ENCODE peak calls at places on chromosome 10, in nine cellular contexts. A is GM23338, J is GM23248, N is OCI-LY7, U is hepatocyte, P is SK-N-SH, D is neural progenitor cell, I is MM.1S, C is HCT116. Y is an unnamed sample.
A peak's percentile ranks its signal among the peaks of the same experiment; 100 is the strongest.

GRCh38 chr10:80464557-80465466 is 10.7 kb downstream of the TSPAN14 start:
- DNase-seq in A (peak; percentile 93), J (peak; percentile 63), N (peak; percentile 50), U (no peak), P (peak; percentile 47), D (peak; percentile 93), I (no peak), C (no peak), Y (no peak)

GRCh38 chr10:100982916-100983830 is 4.1 kb downstream of the MRPL43 start:
- DNase-seq in A (no peak), J (no peak), N (no peak), U (no peak), P (no peak), D (no peak), I (no peak), C (no peak), Y (no peak)

GRCh38 chr10:49272251-49273081 is 26.5 kb upstream of the C10orf71 start:
- DNase-seq in A (no peak), J (peak; percentile 87), N (no peak), U (no peak), P (no peak), D (no peak), I (no peak), C (no peak), Y (no peak)

GRCh38 chr10:123640016-123640535 is 26.1 kb upstream of the GPR26 start:
- DNase-seq in A (peak; percentile 66), J (peak; percentile 52), N (no peak), U (no peak), P (no peak), D (no peak), I (no peak), C (no peak), Y (peak; percentile 5)

GRCh38 chr10:58967551-58968418 is 208.7 kb upstream of the PHYHIPL start:
- DNase-seq in A (peak; percentile 89), J (no peak), N (no peak), U (peak; percentile 86), P (peak; percentile 58), D (peak; percentile 85), I (no peak), C (no peak), Y (no peak)

GRCh38 chr10:124722812-124723783 is 21.1 kb downstream of the FAM53B start:
- DNase-seq in A (no peak), J (peak; percentile 73), N (no peak), U (no peak), P (no peak), D (no peak), I (peak; percentile 85), C (no peak), Y (no peak)

GRCh38 chr10:102781089-102781920 is 37.6 kb downstream of the WBP1L start:
- DNase-seq in A (peak; percentile 52), J (no peak), N (no peak), U (peak; percentile 32), P (no peak), D (peak; percentile 38), I (peak; percentile 92), C (no peak), Y (no peak)

GRCh38 chr10:17989908-17990767 is 38.4 kb downstream of the SLC39A12 start:
- DNase-seq in A (no peak), J (peak; percentile 84), N (peak; percentile 25), U (no peak), P (no peak), D (no peak), I (no peak), C (peak; percentile 56), Y (peak; percentile 79)

GRCh38 chr10:27542812-27543211 is 38.7 kb downstream of the RAB18 start:
- DNase-seq in A (no peak), J (peak; percentile 75), N (no peak), U (peak; percentile 22), P (no peak), D (no peak), I (no peak), C (no peak), Y (no peak)

GRCh38 chr10:11823122-11823988 is at the start of gene PROSER2:
- DNase-seq in A (peak; percentile 67), J (peak; percentile 78), N (no peak), U (peak; percentile 86), P (peak; percentile 82), D (peak; percentile 73), I (no peak), C (peak; percentile 27), Y (peak; percentile 61)

GRCh38 chr10:103645141-103646054 is 151.9 kb downstream of the NEURL1 start:
- DNase-seq in A (no peak), J (peak; percentile 98), N (no peak), U (peak; percentile 61), P (no peak), D (no peak), I (no peak), C (no peak), Y (peak; percentile 8)

GRCh38 chr10:69303632-69304035 is 25.3 kb downstream of the HK1 start:
- DNase-seq in A (no peak), J (peak; percentile 57), N (no peak), U (no peak), P (no peak), D (no peak), I (no peak), C (no peak), Y (peak; percentile 84)

GRCh38 chr10:30812018-30812851 is 182.7 kb upstream of the LYZL2 start:
- DNase-seq in A (no peak), J (peak; percentile 90), N (no peak), U (peak; percentile 55), P (no peak), D (no peak), I (no peak), C (no peak), Y (no peak)

GRCh38 chr10:30810416-30810815 is 180.9 kb upstream of the LYZL2 start:
- DNase-seq in A (no peak), J (no peak), N (no peak), U (no peak), P (no peak), D (no peak), I (no peak), C (no peak), Y (no peak)

GRCh38 chr10:30813872-30814471 is 184.4 kb upstream of the LYZL2 start:
- DNase-seq in A (no peak), J (peak; percentile 90), N (no peak), U (peak; percentile 43), P (no peak), D (no peak), I (peak; percentile 89), C (no peak), Y (peak; percentile 58)

GRCh38 chr10:30816144-30816811 is 186.7 kb upstream of the LYZL2 start:
- DNase-seq in A (no peak), J (no peak), N (no peak), U (no peak), P (no peak), D (peak; percentile 28), I (no peak), C (no peak), Y (no peak)

DNA sequence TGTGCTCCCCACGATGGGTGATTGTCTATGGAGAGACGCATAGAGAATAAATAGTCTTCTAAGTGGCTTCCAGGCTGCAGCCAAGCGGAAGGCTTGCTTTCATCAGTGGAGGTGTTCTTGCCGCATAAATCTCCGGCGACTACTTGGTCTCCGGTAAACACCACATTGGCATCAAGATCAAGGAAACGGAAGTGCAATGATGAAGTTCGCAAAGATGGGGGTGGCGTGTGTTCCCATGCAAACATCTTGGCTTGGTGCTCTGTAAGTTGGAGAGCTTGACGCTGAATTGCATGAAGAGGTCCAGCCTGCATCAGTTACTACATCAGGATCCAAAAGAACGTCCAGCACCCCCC is 182.1 kb upstream of the LYZL2 start:
- DNase-seq in A (no peak), J (no peak), N (no peak), U (no peak), P (no peak), D (no peak), I (no peak), C (no peak), Y (no peak)
- H3K4me2 ChIP-seq in A (no peak overlapping the region), J (peak overlapping the region; percentile 50), N (no peak overlapping the region), U (no peak overlapping the region), P (no peak overlapping the region), D (no peak overlapping the region), I (no peak overlapping the region), C (no peak overlapping the region), Y (no peak overlapping the region)

DNA sequence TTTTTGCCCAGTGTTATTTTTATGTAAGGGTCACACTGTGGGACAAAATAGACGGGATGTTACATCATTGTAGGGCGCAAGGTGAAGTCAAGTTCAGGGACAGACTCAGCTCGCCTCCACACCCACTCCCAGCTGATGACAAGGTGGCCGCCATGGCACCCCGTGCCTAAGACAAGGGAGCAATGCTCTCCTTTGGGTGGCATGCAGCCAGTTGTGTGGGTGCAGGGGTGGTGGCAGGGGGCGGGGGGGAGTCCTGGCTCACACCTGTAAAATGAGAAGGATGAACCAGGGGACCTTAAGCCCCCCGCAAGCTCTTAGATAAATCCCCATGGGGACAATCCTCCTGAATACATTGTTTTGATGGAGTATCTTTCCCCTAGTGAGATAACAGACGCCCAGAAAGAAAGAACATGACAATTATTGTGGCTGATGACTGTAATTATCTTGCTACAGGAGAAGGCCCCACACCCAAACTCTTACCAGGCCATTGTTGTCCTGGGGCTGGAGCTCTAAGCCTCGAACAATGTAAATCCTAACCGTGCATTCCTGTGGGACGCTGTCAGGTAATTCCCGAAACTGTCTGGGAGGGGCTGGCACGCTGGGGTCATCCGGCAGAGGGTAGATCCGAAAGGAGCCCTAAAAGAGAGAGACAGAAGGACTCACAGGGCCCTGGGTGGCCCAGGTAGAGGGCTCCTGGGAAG is 148.7 kb downstream of the MYOF start:
- DNase-seq in A (peak; percentile 60), J (no peak), N (no peak), U (no peak), P (no peak), D (peak; percentile 69), I (no peak), C (no peak), Y (peak; percentile 62)
- H3K36me3 ChIP-seq in A (no peaks in the 10 kb centered on the region), J (peaks cover 92% of the 10 kb centered on the region), N (no peaks in the 10 kb centered on the region), U (no peaks in the 10 kb centered on the region), P (peaks cover 67% of the 10 kb centered on the region), D (no peaks in the 10 kb centered on the region), I (no peaks in the 10 kb centered on the region), C (peaks cover 71% of the 10 kb centered on the region), Y (peaks cover 77% of the 10 kb centered on the region)

GRCh38 chr10:133127291-133128125 is 32.5 kb upstream of the KNDC1 start:
- DNase-seq in A (peak; percentile 70), J (peak; percentile 50), N (peak; percentile 68), U (no peak), P (peak; percentile 79), D (no peak), I (no peak), C (peak; percentile 1), Y (peak; percentile 16)
- TF ChIP-seq EZH2phosphoT487 in A (no peak), J (no peak), N (no peak), U (no peak), P (no peak), D (no peak), I (no peak), C (no peak), Y (no peak)

DNA sequence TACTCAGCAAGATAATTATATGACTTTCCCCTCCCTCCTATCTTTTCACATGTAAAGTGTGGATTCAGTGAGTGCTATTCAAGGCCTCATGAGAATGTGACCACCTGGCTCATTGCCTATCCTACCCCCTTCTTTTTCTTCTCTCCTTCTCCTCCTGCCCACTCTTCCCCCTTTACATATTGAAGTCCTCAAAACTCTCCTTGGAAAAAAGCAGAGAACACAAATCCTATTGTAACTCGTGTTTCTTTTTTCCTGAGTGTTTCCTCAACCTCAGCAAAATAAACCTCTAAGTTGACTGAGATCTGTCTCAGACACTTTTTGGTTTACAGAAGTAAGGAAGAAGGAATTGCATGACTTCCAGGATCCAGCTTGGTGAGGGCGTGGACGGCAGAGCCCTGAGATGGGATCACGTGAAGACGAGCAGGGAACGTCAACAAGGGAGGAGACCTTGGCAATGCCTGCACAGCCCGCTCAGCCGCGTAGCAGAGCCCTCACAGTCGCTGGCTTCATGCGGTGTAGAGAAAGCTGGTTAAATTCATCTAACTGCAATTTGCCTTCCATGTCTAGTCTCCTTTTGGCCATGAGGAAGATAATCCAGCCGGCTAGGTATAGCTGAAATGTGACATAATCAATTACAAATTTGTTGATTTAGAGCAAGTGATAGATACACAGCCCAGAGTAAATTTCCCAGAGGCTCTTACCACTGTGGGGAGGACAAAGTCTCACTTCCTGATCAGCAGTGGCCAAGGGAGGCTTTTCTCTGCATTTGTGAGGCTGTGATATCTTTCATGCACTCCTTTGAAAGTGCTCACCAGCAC is 75.7 kb downstream of the LYZL2 start:
- DNase-seq in A (peak; percentile 85), J (peak; percentile 81), N (no peak), U (peak; percentile 86), P (no peak), D (peak; percentile 30), I (no peak), C (no peak), Y (peak; percentile 16)
- H3K4me2 ChIP-seq in A (peak overlapping the region; percentile 48), J (peak overlapping the region; percentile 56), N (no peak overlapping the region), U (peak overlapping the region; percentile 68), P (no peak overlapping the region), D (peak overlapping the region; percentile 58), I (no peak overlapping the region), C (no peak overlapping the region), Y (peak overlapping the region; percentile 70)